ENCODE peak calls at places on chromosomes 2 and 18, in four cellular contexts. D is IMR-90, K is K562, W is PC-3. B is an unnamed sample.

GRCh38 chr2:41294331-41294730 is 753.5 kb upstream of the PKDCC start:
- DNase-seq in D (peak; percentile 7), K (no peak), W (no peak), B (no peak)

GRCh38 chr18:69787825-69788547 is 159.7 kb downstream of the CD226 start:
- DNase-seq in D (peak; percentile 83), K (no peak), W (peak; percentile 75), B (no peak)

GRCh38 chr18:77271720-77272481 is 22.3 kb downstream of the GALR1 start:
- DNase-seq in D (peak; percentile 42), K (no peak), W (no peak), B (no peak)

GRCh38 chr2:24958411-24958935 is 13.3 kb downstream of the DNAJC27 start:
- DNase-seq in D (no peak), K (no peak), W (no peak), B (no peak)

GRCh38 chr2:231900486-231900942 is 25.7 kb downstream of the NPPC start:
- DNase-seq in D (peak; percentile 55), K (peak; percentile 78), W (peak; percentile 90), B (no peak)

GRCh38 chr2:37985333-37985732 is 60.2 kb downstream of the RMDN2 start:
- DNase-seq in D (peak; percentile 69), K (no peak), W (peak; percentile 52), B (no peak)

GRCh38 chr18:50847192-50847591 is 27.4 kb upstream of the MRO start:
- DNase-seq in D (peak; percentile 31), K (no peak), W (no peak), B (no peak)

GRCh38 chr2:174120346-174120745 is 128.0 kb downstream of the OLA1 start:
- DNase-seq in D (peak; percentile 47), K (no peak), W (peak; percentile 90), B (no peak)

GRCh38 chr18:7677001-7677400 is 109.9 kb downstream of the PTPRM start:
- DNase-seq in D (no peak), K (no peak), W (no peak), B (no peak)

GRCh38 chr2:69111036-69111435 is 98.1 kb downstream of the ANTXR1 start:
- DNase-seq in D (no peak), K (no peak), W (no peak), B (no peak)

GRCh38 chr2:239216614-239217273 is 184.1 kb downstream of the HDAC4 start:
- DNase-seq in D (no peak), K (no peak), W (no peak), B (no peak)

GRCh38 chr2:114729025-114729424 is 286.6 kb downstream of the DPP10 start:
- DNase-seq in D (no peak), K (no peak), W (peak; percentile 36), B (no peak)

GRCh38 chr2:24920813-24921441 is 890 bp upstream of the ADCY3 start:
- DNase-seq in D (no peak), K (peak; percentile 44), W (peak; percentile 57), B (no peak)

GRCh38 chr2:227383687-227384086 is 4.1 kb downstream of the SCYGR1 start:
- DNase-seq in D (no peak), K (no peak), W (no peak), B (no peak)

GRCh38 chr2:200456567-200456966 is 53.3 kb downstream of the KCTD18 start:
- DNase-seq in D (no peak), K (no peak), W (no peak), B (no peak)

GRCh38 chr2:200453853-200454524 is 55.9 kb downstream of the KCTD18 start:
- DNase-seq in D (no peak), K (no peak), W (no peak), B (no peak)

GRCh38 chr2:200455958-200456421 is 53.9 kb downstream of the KCTD18 start:
- DNase-seq in D (no peak), K (no peak), W (no peak), B (no peak)

GRCh38 chr2:200453142-200453852 is 56.6 kb downstream of the KCTD18 start:
- DNase-seq in D (no peak), K (no peak), W (no peak), B (no peak)

GRCh38 chr2:200454839-200455801 is 54.7 kb downstream of the KCTD18 start:
- DNase-seq in D (peak; percentile 71), K (no peak), W (peak; percentile 86), B (no peak)
- H3K4me2 ChIP-seq in D (peak overlapping the region; percentile 22), K (no peak overlapping the region), W (peak overlapping the region; percentile 47), B (no peak overlapping the region)

GRCh38 chr2:85900366-85900765 is 11.6 kb upstream of the ST3GAL5 start:
- DNase-seq in D (no peak), K (no peak), W (no peak), B (no peak)
- H3K4me1 ChIP-seq in D (peaks cover 8% of the 10 kb centered on the region), K (no peaks in the 10 kb centered on the region), W (no peaks in the 10 kb centered on the region), B (no peaks in the 10 kb centered on the region)

GRCh38 chr2:54522624-54523281 is 66.6 kb downstream of the SPTBN1 start:
- DNase-seq in D (peak; percentile 59), K (peak; percentile 72), W (peak; percentile 88), B (peak; percentile 60)
- H3K4me2 ChIP-seq in D (no peak overlapping the region), K (no peak overlapping the region), W (no peak overlapping the region), B (no peak overlapping the region)

DNA sequence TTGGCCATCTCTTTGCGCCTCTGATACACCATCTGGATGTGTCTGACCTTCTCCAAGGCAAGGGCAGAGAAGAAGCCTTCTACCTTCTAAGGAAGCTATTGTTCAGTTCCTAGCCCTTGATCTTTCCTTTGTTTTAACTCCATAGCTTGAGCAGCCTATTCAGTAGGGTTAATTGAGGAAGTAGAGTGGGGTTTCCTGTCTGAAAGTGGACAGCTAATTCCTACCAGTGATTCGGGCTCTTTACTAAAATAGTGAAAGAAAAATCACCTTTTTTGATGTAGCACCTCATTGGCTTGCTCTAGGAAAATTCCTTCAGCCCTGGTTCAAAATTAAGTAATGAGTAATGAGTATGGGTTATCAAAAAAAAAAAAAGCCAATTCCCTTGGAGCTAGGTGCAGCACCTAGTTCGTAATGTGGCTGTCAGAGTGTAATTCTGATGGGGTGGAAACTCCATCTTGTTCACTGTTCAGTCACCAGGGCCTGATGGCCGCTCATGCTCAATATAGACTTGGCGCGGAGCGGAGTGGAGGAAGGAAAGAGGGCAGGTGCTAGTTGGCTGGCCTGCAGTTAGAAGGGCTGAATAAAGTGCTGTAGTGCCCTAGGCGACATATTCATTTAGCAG is 2.9 kb upstream of the MGAT5 start:
- DNase-seq in D (no peak), K (no peak), W (no peak), B (no peak)
- H3K4me1 ChIP-seq in D (peaks cover 13% of the 10 kb centered on the region), K (no peaks in the 10 kb centered on the region), W (no peaks in the 10 kb centered on the region), B (peaks cover 16% of the 10 kb centered on the region)

DNA sequence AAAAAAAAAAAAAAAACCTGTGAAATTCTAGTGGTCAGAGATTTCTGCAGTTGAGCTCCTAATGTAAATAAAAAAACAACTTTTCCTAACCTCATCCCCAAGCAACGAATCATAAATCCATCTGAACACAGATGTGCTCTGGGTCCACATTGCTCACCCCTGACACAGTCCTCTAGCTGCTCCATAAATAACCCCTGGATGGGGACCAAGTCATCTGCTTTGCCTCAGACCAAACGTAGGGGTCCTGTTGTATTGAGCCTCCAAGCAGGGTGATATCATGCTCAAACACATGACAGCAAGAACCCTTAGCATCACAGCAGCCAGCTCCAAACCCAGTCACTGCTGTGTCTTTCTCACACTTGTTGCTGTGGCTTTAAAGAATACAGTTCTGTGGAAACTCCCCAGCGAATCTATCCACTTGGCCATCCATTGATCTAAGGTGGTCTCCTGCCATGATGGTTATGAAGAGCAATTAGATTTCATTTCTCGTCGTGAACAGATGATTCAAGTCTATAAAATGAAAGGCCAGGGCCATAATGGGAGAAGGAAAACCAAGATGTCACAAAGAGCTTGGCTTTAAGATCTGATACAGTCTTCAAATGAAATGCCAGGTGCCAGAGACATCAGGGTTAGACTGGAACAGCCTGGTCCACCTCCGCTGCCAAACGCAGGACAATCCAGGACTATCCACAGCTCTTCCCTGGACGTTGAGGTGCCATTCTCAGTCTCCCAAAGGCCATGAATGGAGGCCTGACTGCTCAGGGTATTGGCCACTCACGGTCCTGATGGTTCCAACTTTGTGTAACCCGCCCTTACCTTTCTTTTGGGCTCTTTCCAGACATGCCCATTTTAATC is 39.0 kb downstream of the TBC1D8 start:
- DNase-seq in D (peak; percentile 50), K (no peak), W (peak; percentile 9), B (no peak)
- H3K4me2 ChIP-seq in D (no peak overlapping the region), K (no peak overlapping the region), W (peak overlapping the region; percentile 78), B (peak overlapping the region; percentile 35)

GRCh38 chr2:168642873-168643272 is 159.6 kb upstream of the NOSTRIN start:
- DNase-seq in D (no peak), K (no peak), W (no peak), B (no peak)

GRCh38 chr2:168641636-168642035 is 160.8 kb upstream of the NOSTRIN start:
- DNase-seq in D (peak; percentile 9), K (no peak), W (no peak), B (no peak)

GRCh38 chr2:168640039-168640438 is 162.4 kb upstream of the NOSTRIN start:
- DNase-seq in D (no peak), K (no peak), W (no peak), B (no peak)

GRCh38 chr2:168645696-168646095 is 156.7 kb upstream of the NOSTRIN start:
- DNase-seq in D (no peak), K (no peak), W (no peak), B (no peak)

DNA sequence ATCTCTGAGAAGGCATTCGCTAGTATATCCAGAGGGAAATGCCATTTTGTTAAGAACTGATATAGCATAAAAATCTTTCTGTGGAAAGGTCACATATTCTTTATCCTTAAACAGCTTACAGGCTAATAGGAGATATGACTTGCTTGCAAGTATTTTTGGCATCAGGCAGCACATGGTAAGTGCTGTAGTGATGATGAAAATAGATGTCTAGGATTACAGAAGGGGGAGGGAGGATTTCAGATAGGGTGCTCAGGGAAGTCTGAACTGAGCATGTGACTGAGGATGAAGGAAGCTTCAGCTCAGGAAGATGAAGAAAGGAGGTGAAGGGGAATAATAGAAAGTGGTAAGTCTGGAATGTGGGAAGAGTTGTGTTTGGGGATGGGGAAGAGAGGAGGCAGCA is 158.5 kb upstream of the NOSTRIN start:
- DNase-seq in D (peak; percentile 63), K (no peak), W (no peak), B (no peak)
- H3K4me1 ChIP-seq in D (no peaks in the 10 kb centered on the region), K (no peaks in the 10 kb centered on the region), W (no peaks in the 10 kb centered on the region), B (no peaks in the 10 kb centered on the region)

GRCh38 chr2:172861163-172861562 is 125.5 kb downstream of the RAPGEF4 start:
- DNase-seq in D (no peak), K (no peak), W (no peak), B (no peak)
- H3K4me2 ChIP-seq in D (no peak overlapping the region), K (no peak overlapping the region), W (no peak overlapping the region), B (no peak overlapping the region)

GRCh38 chr2:43127208-43127940 is 99.0 kb downstream of the ZFP36L2 start:
- DNase-seq in D (no peak), K (peak; percentile 77), W (peak; percentile 63), B (peak; percentile 84)
- H3K4me1 ChIP-seq in D (peaks cover 20% of the 10 kb centered on the region), K (peaks cover 36% of the 10 kb centered on the region), W (peaks cover 23% of the 10 kb centered on the region), B (peaks cover 100% of the 10 kb centered on the region)